ENCODE peak calls at places on chromosome 15, in four cellular contexts. One of them, this sample, is unnamed.

GRCh38 chr15:58980351-58980939 is 7.0 kb upstream of the RNF111 start:
- DNase-seq in HFF-Myc: no peak
- DNase-seq in tibial artery: no peak
- DNase-seq in pancreas: no peak
- DNase-seq in this sample: no peak

GRCh38 chr15:39682366-39682765 is 100.3 kb downstream of the FSIP1 start:
- DNase-seq in tibial artery: no peak
- DNase-seq in HFF-Myc: no peak
- DNase-seq in pancreas: no peak
- DNase-seq in this sample: peak

GRCh38 chr15:60476713-60477112 is 2.2 kb downstream of the ICE2 start:
- DNase-seq in pancreas: no peak
- DNase-seq in tibial artery: no peak
- DNase-seq in HFF-Myc: no peak
- DNase-seq in this sample: peak

GRCh38 chr15:60396964-60397771 is 618 bp downstream of the ANXA2 start:
- DNase-seq in HFF-Myc: no peak
- DNase-seq in tibial artery: peak
- DNase-seq in pancreas: peak
- DNase-seq in this sample: no peak

GRCh38 chr15:67076147-67076843 is 10.9 kb downstream of the SMAD3 start:
- DNase-seq in tibial artery: no peak
- DNase-seq in pancreas: no peak
- DNase-seq in HFF-Myc: no peak
- DNase-seq in this sample: no peak

GRCh38 chr15:65069179-65069578 is 1.4 kb upstream of the RASL12 start:
- DNase-seq in HFF-Myc: peak
- DNase-seq in pancreas: peak
- DNase-seq in tibial artery: no peak
- DNase-seq in this sample: peak

GRCh38 chr15:48370460-48370859 is 39.2 kb downstream of the DUT start:
- DNase-seq in tibial artery: no peak
- DNase-seq in HFF-Myc: no peak
- DNase-seq in pancreas: no peak
- DNase-seq in this sample: peak

GRCh38 chr15:72319360-72319984 is 485 bp downstream of the CELF6 start:
- DNase-seq in tibial artery: peak
- DNase-seq in HFF-Myc: no peak
- DNase-seq in pancreas: peak
- DNase-seq in this sample: no peak

GRCh38 chr15:100001405-100001804 is 268.2 kb upstream of the LYSMD4 start:
- DNase-seq in tibial artery: no peak
- DNase-seq in HFF-Myc: no peak
- DNase-seq in pancreas: no peak
- DNase-seq in this sample: no peak

GRCh38 chr15:68333775-68334470 is 56.4 kb downstream of the FEM1B start:
- DNase-seq in pancreas: no peak
- DNase-seq in HFF-Myc: no peak
- DNase-seq in tibial artery: peak
- DNase-seq in this sample: no peak

GRCh38 chr15:39823634-39824033 is 41.0 kb upstream of the FSIP1 start:
- DNase-seq in HFF-Myc: no peak
- DNase-seq in pancreas: no peak
- DNase-seq in tibial artery: no peak
- DNase-seq in this sample: no peak

GRCh38 chr15:48865387-48866079 is 12.4 kb upstream of the EID1 start:
- DNase-seq in tibial artery: no peak
- DNase-seq in HFF-Myc: peak
- DNase-seq in pancreas: no peak
- DNase-seq in this sample: no peak

GRCh38 chr15:82548700-82549099 is 8.4 kb upstream of the RPS17 start:
- DNase-seq in pancreas: no peak
- DNase-seq in HFF-Myc: no peak
- DNase-seq in tibial artery: no peak
- DNase-seq in this sample: no peak

GRCh38 chr15:22895465-22896190 is 57.2 kb downstream of the NIPA2 start:
- DNase-seq in tibial artery: no peak
- DNase-seq in HFF-Myc: no peak
- DNase-seq in pancreas: no peak
- DNase-seq in this sample: no peak

GRCh38 chr15:92902723-92903587 is 2.8 kb downstream of the CHD2 start:
- DNase-seq in tibial artery: no peak
- DNase-seq in HFF-Myc: no peak
- DNase-seq in pancreas: no peak
- DNase-seq in this sample: no peak

GRCh38 chr15:76147906-76148553 is 88.2 kb downstream of the TMEM266 start:
- DNase-seq in pancreas: peak
- DNase-seq in tibial artery: no peak
- DNase-seq in HFF-Myc: no peak
- DNase-seq in this sample: no peak

GRCh38 chr15:48858401-48858800 is 19.5 kb upstream of the EID1 start:
- DNase-seq in tibial artery: no peak
- DNase-seq in HFF-Myc: no peak
- DNase-seq in pancreas: no peak
- DNase-seq in this sample: peak

GRCh38 chr15:74529911-74530310 is 11.1 kb upstream of the ARID3B start:
- DNase-seq in pancreas: no peak
- DNase-seq in HFF-Myc: no peak
- DNase-seq in tibial artery: no peak
- DNase-seq in this sample: no peak

GRCh38 chr15:68318008-68318835 is 40.7 kb downstream of the FEM1B start:
- DNase-seq in pancreas: no peak
- DNase-seq in HFF-Myc: no peak
- DNase-seq in tibial artery: no peak
- DNase-seq in this sample: no peak

GRCh38 chr15:89400121-89400996 is 65.7 kb upstream of the POLG start:
- DNase-seq in HFF-Myc: no peak
- DNase-seq in pancreas: no peak
- DNase-seq in tibial artery: no peak
- DNase-seq in this sample: no peak
- H3K4me3 ChIP-seq in HFF-Myc: no peak
- H3K4me3 ChIP-seq in pancreas: peak
- H3K4me3 ChIP-seq in tibial artery: peak
- H3K4me3 ChIP-seq in this sample: no peak

DNA sequence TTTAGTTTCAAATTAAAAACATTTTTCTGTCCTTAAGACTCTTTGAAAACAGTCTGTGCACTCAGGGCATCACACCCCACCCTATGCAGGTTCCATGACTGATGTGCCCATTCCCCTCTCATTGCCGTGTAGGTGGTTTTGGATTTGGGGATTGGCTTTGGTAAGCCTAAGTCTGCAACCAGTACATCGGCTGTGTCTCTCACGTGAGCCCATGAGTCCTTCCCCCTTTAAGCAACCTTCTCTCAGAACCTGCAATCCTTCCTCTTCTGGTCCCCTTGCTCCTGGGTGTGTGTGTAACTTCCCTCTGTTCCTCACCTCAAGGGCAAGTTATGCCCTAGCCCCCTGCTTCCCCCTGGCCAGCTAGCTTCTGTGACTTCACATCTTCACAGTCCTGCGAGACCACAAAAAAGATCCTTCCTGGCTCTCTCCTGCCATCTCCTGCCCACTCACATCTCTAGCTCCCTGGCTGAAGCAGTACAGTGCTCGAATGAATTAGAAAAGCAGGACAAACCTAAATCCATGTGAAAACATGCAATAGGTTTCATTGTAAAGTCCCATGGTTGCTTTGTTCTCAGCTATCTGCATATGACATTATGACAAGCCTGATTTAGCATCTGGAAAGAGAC is 126.7 kb downstream of the UACA start:
- DNase-seq in tibial artery: no peak
- DNase-seq in HFF-Myc: no peak
- DNase-seq in pancreas: no peak
- DNase-seq in this sample: no peak
- TF ChIP-seq CTCF in tibial artery: no peak
- TF ChIP-seq CTCF in HFF-Myc: peak
- TF ChIP-seq CTCF in pancreas: no peak
- TF ChIP-seq CTCF in this sample: peak

GRCh38 chr15:45027220-45027619 is 4.2 kb downstream of the SORD start:
- DNase-seq in pancreas: no peak
- DNase-seq in HFF-Myc: no peak
- DNase-seq in tibial artery: no peak
- DNase-seq in this sample: no peak
- H3K4me3 ChIP-seq in pancreas: no peak
- H3K4me3 ChIP-seq in HFF-Myc: no peak
- H3K4me3 ChIP-seq in tibial artery: no peak
- H3K4me3 ChIP-seq in this sample: no peak

DNA sequence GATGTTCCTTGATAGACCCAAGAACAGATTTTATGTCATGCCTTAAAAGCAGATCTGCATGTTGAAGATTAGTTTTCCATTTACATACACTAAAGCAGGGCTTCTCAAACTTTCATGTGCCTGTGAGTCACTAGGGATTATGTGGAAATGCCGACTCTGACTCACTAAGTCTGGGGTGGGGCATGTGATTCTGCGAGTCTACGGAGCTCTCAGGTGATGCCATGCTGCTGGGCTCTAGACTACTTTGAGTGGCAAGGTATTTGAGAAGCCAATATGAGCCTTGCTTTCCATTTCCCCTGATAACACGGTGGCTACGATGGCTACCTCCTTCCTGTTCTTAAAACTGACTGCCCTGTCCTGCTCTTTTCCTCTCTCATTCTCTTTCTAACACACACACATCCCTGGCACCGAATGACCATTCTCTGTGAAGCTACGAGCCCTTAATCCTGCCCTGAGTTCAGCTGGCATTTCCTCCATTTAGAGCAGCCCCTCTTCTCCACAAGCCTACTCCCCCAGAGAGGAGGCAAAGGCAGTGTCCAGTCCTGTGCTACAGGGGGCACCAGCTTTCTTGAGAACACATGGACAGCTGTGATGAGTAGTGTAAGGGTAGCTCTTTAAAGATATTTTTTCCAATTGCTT is 39.7 kb upstream of the PYGO1 start:
- DNase-seq in pancreas: no peak
- DNase-seq in HFF-Myc: peak
- DNase-seq in tibial artery: no peak
- DNase-seq in this sample: peak
- TF ChIP-seq CTCF in pancreas: no peak
- TF ChIP-seq CTCF in HFF-Myc: peak
- TF ChIP-seq CTCF in tibial artery: no peak
- TF ChIP-seq CTCF in this sample: no peak

GRCh38 chr15:64048766-64049165 is 2.5 kb upstream of the DAPK2 start:
- DNase-seq in pancreas: no peak
- DNase-seq in tibial artery: no peak
- DNase-seq in HFF-Myc: no peak
- DNase-seq in this sample: no peak

GRCh38 chr15:64050281-64051092 is 4.2 kb upstream of the DAPK2 start:
- DNase-seq in pancreas: no peak
- DNase-seq in HFF-Myc: no peak
- DNase-seq in tibial artery: no peak
- DNase-seq in this sample: no peak

GRCh38 chr15:64052925-64053491 is 6.7 kb upstream of the DAPK2 start:
- DNase-seq in pancreas: no peak
- DNase-seq in tibial artery: no peak
- DNase-seq in HFF-Myc: no peak
- DNase-seq in this sample: no peak

GRCh38 chr15:64051645-64052259 is 5.5 kb upstream of the DAPK2 start:
- DNase-seq in HFF-Myc: no peak
- DNase-seq in pancreas: no peak
- DNase-seq in tibial artery: no peak
- DNase-seq in this sample: no peak

GRCh38 chr15:64051093-64051402 is 4.8 kb upstream of the DAPK2 start:
- DNase-seq in tibial artery: no peak
- DNase-seq in pancreas: no peak
- DNase-seq in HFF-Myc: no peak
- DNase-seq in this sample: no peak
- H3K4me3 ChIP-seq in tibial artery: no peak
- H3K4me3 ChIP-seq in pancreas: no peak
- H3K4me3 ChIP-seq in HFF-Myc: no peak
- H3K4me3 ChIP-seq in this sample: no peak

GRCh38 chr15:25930931-25931330 is 67.8 kb upstream of the ATP10A start:
- DNase-seq in HFF-Myc: no peak
- DNase-seq in tibial artery: no peak
- DNase-seq in pancreas: no peak
- DNase-seq in this sample: no peak

GRCh38 chr15:25937796-25938195 is 74.7 kb upstream of the ATP10A start:
- DNase-seq in HFF-Myc: no peak
- DNase-seq in tibial artery: no peak
- DNase-seq in pancreas: no peak
- DNase-seq in this sample: no peak

GRCh38 chr15:25936004-25936403 is 72.9 kb upstream of the ATP10A start:
- DNase-seq in tibial artery: no peak
- DNase-seq in HFF-Myc: no peak
- DNase-seq in pancreas: no peak
- DNase-seq in this sample: no peak

GRCh38 chr15:25931846-25932245 is 68.7 kb upstream of the ATP10A start:
- DNase-seq in tibial artery: no peak
- DNase-seq in HFF-Myc: no peak
- DNase-seq in pancreas: no peak
- DNase-seq in this sample: no peak

GRCh38 chr15:25933456-25934158 is 70.5 kb upstream of the ATP10A start:
- DNase-seq in pancreas: peak
- DNase-seq in tibial artery: peak
- DNase-seq in HFF-Myc: peak
- DNase-seq in this sample: peak
- TF ChIP-seq CTCF in pancreas: peak
- TF ChIP-seq CTCF in tibial artery: peak
- TF ChIP-seq CTCF in HFF-Myc: peak
- TF ChIP-seq CTCF in this sample: peak